ENCODE peak calls at places on chromosomes 7 and 10, in six cellular contexts. One of them, this sample, is unnamed. For H3K27me3 and H3K4me1, the result is how much of the 10 kb centered on the place peaks cover.

GRCh38 chr7:20310963-20311742 is 19.5 kb upstream of the ITGB8 start:
- DNase-seq in MM.1S: peak
- DNase-seq in hepatocyte: peak
- DNase-seq in ovary: no peak
- DNase-seq in SK-N-SH: no peak
- DNase-seq in lower lobe of right lung: no peak
- DNase-seq in this sample: no peak

GRCh38 chr10:75302029-75302428 is 66.3 kb upstream of the COMTD1 start:
- DNase-seq in MM.1S: no peak
- DNase-seq in hepatocyte: no peak
- DNase-seq in ovary: no peak
- DNase-seq in SK-N-SH: no peak
- DNase-seq in lower lobe of right lung: no peak
- DNase-seq in this sample: no peak

GRCh38 chr10:119643306-119644214 is 7.6 kb upstream of the BAG3 start:
- DNase-seq in MM.1S: no peak
- DNase-seq in hepatocyte: no peak
- DNase-seq in ovary: no peak
- DNase-seq in SK-N-SH: no peak
- DNase-seq in lower lobe of right lung: no peak
- DNase-seq in this sample: no peak

GRCh38 chr10:19111501-19112267 is 63.1 kb downstream of the MALRD1 start:
- DNase-seq in MM.1S: no peak
- DNase-seq in hepatocyte: no peak
- DNase-seq in ovary: no peak
- DNase-seq in SK-N-SH: peak
- DNase-seq in lower lobe of right lung: no peak
- DNase-seq in this sample: no peak

GRCh38 chr7:136057509-136057908 is 80.3 kb upstream of the MTPN start:
- DNase-seq in MM.1S: no peak
- DNase-seq in hepatocyte: no peak
- DNase-seq in ovary: no peak
- DNase-seq in SK-N-SH: no peak
- DNase-seq in lower lobe of right lung: no peak
- DNase-seq in this sample: no peak

GRCh38 chr7:71364559-71364958 is 232.6 kb downstream of the GALNT17 start:
- DNase-seq in MM.1S: no peak
- DNase-seq in hepatocyte: no peak
- DNase-seq in ovary: no peak
- DNase-seq in SK-N-SH: no peak
- DNase-seq in lower lobe of right lung: no peak
- DNase-seq in this sample: no peak

GRCh38 chr7:142299226-142299625 is 41.4 kb upstream of the PRSS58 start:
- DNase-seq in MM.1S: no peak
- DNase-seq in hepatocyte: no peak
- DNase-seq in ovary: no peak
- DNase-seq in SK-N-SH: no peak
- DNase-seq in lower lobe of right lung: no peak
- DNase-seq in this sample: no peak

GRCh38 chr7:24778543-24779282 is 21.4 kb upstream of the GSDME start:
- DNase-seq in MM.1S: no peak
- DNase-seq in hepatocyte: no peak
- DNase-seq in ovary: peak
- DNase-seq in SK-N-SH: no peak
- DNase-seq in lower lobe of right lung: peak
- DNase-seq in this sample: peak

GRCh38 chr10:43263551-43264323 is 3.1 kb downstream of the RASGEF1A start:
- DNase-seq in MM.1S: no peak
- DNase-seq in hepatocyte: no peak
- DNase-seq in ovary: peak
- DNase-seq in SK-N-SH: peak
- DNase-seq in lower lobe of right lung: peak
- DNase-seq in this sample: peak

GRCh38 chr7:75740846-75741497 is 2.2 kb upstream of the HIP1 start:
- DNase-seq in MM.1S: no peak
- DNase-seq in hepatocyte: peak
- DNase-seq in ovary: no peak
- DNase-seq in SK-N-SH: no peak
- DNase-seq in lower lobe of right lung: peak
- DNase-seq in this sample: peak

GRCh38 chr10:118970770-118971169 is 58.7 kb upstream of the NANOS1 start:
- DNase-seq in MM.1S: no peak
- DNase-seq in hepatocyte: no peak
- DNase-seq in ovary: no peak
- DNase-seq in SK-N-SH: no peak
- DNase-seq in lower lobe of right lung: no peak
- DNase-seq in this sample: peak

GRCh38 chr7:142571581-142571980 is 177.7 kb upstream of the PRSS1 start:
- DNase-seq in MM.1S: no peak
- DNase-seq in hepatocyte: no peak
- DNase-seq in ovary: no peak
- DNase-seq in SK-N-SH: no peak
- DNase-seq in lower lobe of right lung: no peak
- DNase-seq in this sample: no peak

GRCh38 chr10:127990846-127991542 is 84.1 kb downstream of the PTPRE start:
- DNase-seq in MM.1S: no peak
- DNase-seq in hepatocyte: peak
- DNase-seq in ovary: no peak
- DNase-seq in SK-N-SH: no peak
- DNase-seq in lower lobe of right lung: no peak
- DNase-seq in this sample: no peak

GRCh38 chr10:60733189-60733815 is 45.0 kb upstream of the CDK1 start:
- DNase-seq in MM.1S: peak
- DNase-seq in hepatocyte: peak
- DNase-seq in ovary: peak
- DNase-seq in SK-N-SH: peak
- DNase-seq in lower lobe of right lung: peak
- DNase-seq in this sample: peak
- H3K27me3 ChIP-seq in MM.1S: half or more
- H3K27me3 ChIP-seq in hepatocyte: under half
- H3K27me3 ChIP-seq in ovary: under half
- H3K27me3 ChIP-seq in SK-N-SH: under half
- H3K27me3 ChIP-seq in lower lobe of right lung: under half
- H3K27me3 ChIP-seq in this sample: under half

GRCh38 chr10:113097046-113097415 is 147.0 kb downstream of the TCF7L2 start:
- DNase-seq in MM.1S: no peak
- DNase-seq in hepatocyte: no peak
- DNase-seq in ovary: no peak
- DNase-seq in SK-N-SH: no peak
- DNase-seq in lower lobe of right lung: no peak
- DNase-seq in this sample: peak
- H3K4me1 ChIP-seq in MM.1S: under half
- H3K4me1 ChIP-seq in hepatocyte: under half
- H3K4me1 ChIP-seq in ovary: under half
- H3K4me1 ChIP-seq in SK-N-SH: under half
- H3K4me1 ChIP-seq in lower lobe of right lung: half or more
- H3K4me1 ChIP-seq in this sample: under half

GRCh38 chr7:157538321-157538720 is 201.5 kb downstream of the DNAJB6 start:
- DNase-seq in MM.1S: no peak
- DNase-seq in hepatocyte: no peak
- DNase-seq in ovary: no peak
- DNase-seq in SK-N-SH: no peak
- DNase-seq in lower lobe of right lung: peak
- DNase-seq in this sample: no peak

GRCh38 chr7:157540020-157540419 is 203.2 kb downstream of the DNAJB6 start:
- DNase-seq in MM.1S: no peak
- DNase-seq in hepatocyte: no peak
- DNase-seq in ovary: no peak
- DNase-seq in SK-N-SH: no peak
- DNase-seq in lower lobe of right lung: peak
- DNase-seq in this sample: no peak

GRCh38 chr7:157538735-157539134 is 201.9 kb downstream of the DNAJB6 start:
- DNase-seq in MM.1S: no peak
- DNase-seq in hepatocyte: no peak
- DNase-seq in ovary: no peak
- DNase-seq in SK-N-SH: no peak
- DNase-seq in lower lobe of right lung: peak
- DNase-seq in this sample: no peak

GRCh38 chr7:157540606-157541294 is 203.9 kb downstream of the DNAJB6 start:
- DNase-seq in MM.1S: no peak
- DNase-seq in hepatocyte: no peak
- DNase-seq in ovary: no peak
- DNase-seq in SK-N-SH: no peak
- DNase-seq in lower lobe of right lung: peak
- DNase-seq in this sample: no peak

GRCh38 chr7:157539521-157539920 is 202.7 kb downstream of the DNAJB6 start:
- DNase-seq in MM.1S: no peak
- DNase-seq in hepatocyte: no peak
- DNase-seq in ovary: no peak
- DNase-seq in SK-N-SH: no peak
- DNase-seq in lower lobe of right lung: peak
- DNase-seq in this sample: no peak
- H3K27me3 ChIP-seq in MM.1S: half or more
- H3K27me3 ChIP-seq in hepatocyte: under half
- H3K27me3 ChIP-seq in ovary: under half
- H3K27me3 ChIP-seq in SK-N-SH: under half
- H3K27me3 ChIP-seq in lower lobe of right lung: under half
- H3K27me3 ChIP-seq in this sample: under half

GRCh38 chr10:17427201-17427600 is 27.2 kb downstream of the ST8SIA6 start:
- DNase-seq in MM.1S: no peak
- DNase-seq in hepatocyte: no peak
- DNase-seq in ovary: no peak
- DNase-seq in SK-N-SH: no peak
- DNase-seq in lower lobe of right lung: no peak
- DNase-seq in this sample: no peak
- H3K4me1 ChIP-seq in MM.1S: under half
- H3K4me1 ChIP-seq in hepatocyte: under half
- H3K4me1 ChIP-seq in ovary: under half
- H3K4me1 ChIP-seq in SK-N-SH: under half
- H3K4me1 ChIP-seq in lower lobe of right lung: under half
- H3K4me1 ChIP-seq in this sample: under half

DNA sequence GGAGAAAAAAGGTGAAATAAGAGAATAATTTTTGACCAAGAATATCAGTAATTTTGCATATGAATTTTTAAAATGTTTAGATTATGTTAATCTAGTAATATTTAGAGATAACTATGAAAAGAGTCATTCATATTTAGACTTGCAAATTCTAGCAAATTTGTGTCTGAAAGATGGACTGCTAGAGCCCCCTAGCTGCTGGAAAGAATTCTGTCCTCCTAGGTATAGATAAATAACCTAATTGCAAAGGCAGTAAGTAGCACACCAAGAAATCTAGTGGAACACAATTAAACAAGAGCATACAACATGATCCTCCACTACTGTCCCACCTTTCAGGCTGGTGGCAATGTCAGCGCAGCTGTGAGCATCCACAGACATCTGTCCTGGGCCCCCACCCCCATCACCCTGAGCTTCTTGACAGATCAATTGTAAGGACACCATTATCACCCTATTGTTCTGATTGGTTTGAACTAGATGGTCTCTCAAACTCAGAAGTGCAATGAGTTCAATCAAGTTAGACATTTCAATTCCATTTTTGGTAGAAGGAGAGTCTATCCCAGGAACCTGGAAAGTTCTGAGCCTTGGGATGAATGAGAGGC is 15.0 kb upstream of the GFRA1 start:
- DNase-seq in MM.1S: peak
- DNase-seq in hepatocyte: peak
- DNase-seq in ovary: peak
- DNase-seq in SK-N-SH: peak
- DNase-seq in lower lobe of right lung: no peak
- DNase-seq in this sample: peak
- H3K27me3 ChIP-seq in MM.1S: under half
- H3K27me3 ChIP-seq in hepatocyte: under half
- H3K27me3 ChIP-seq in ovary: under half
- H3K27me3 ChIP-seq in SK-N-SH: under half
- H3K27me3 ChIP-seq in lower lobe of right lung: under half
- H3K27me3 ChIP-seq in this sample: under half

This sample was measured in endodermal cell.